ENCODE peak calls at places on chromosomes 6 and 20, in nine cellular contexts. One of them, this sample, is unnamed.
A peak's percentile ranks its signal among the peaks of the same experiment; 100 is the strongest.

GRCh38 chr6:47545223-47545622 is 67.6 kb downstream of the CD2AP start:
- DNase-seq in A549: no peak
- DNase-seq in brain microvascular endothelial cell: no peak
- DNase-seq in pancreas: no peak
- DNase-seq in H7: no peak
- DNase-seq in psoas muscle: no peak
- DNase-seq in uterus: no peak
- DNase-seq in choroid plexus epithelial cell: no peak
- DNase-seq in HAP-1: no peak
- DNase-seq in this sample: no peak

GRCh38 chr6:1554881-1555569 is 54.7 kb upstream of the FOXC1 start:
- DNase-seq in choroid plexus epithelial cell: peak; percentile 58
- DNase-seq in HAP-1: no peak
- DNase-seq in uterus: peak; percentile 76
- DNase-seq in H7: peak; percentile 63
- DNase-seq in pancreas: no peak
- DNase-seq in A549: peak; percentile 70
- DNase-seq in psoas muscle: peak; percentile 90
- DNase-seq in brain microvascular endothelial cell: peak; percentile 42
- DNase-seq in this sample: peak; percentile 80

GRCh38 chr20:30912006-30912660 is 345.3 kb upstream of the DEFB115 start:
- DNase-seq in choroid plexus epithelial cell: peak; percentile 27
- DNase-seq in H7: peak; percentile 61
- DNase-seq in HAP-1: peak; percentile 77
- DNase-seq in pancreas: no peak
- DNase-seq in psoas muscle: no peak
- DNase-seq in A549: no peak
- DNase-seq in uterus: no peak
- DNase-seq in brain microvascular endothelial cell: no peak
- DNase-seq in this sample: no peak

GRCh38 chr6:43893073-43893472 is 123.1 kb downstream of the VEGFA start:
- DNase-seq in HAP-1: no peak
- DNase-seq in A549: no peak
- DNase-seq in H7: no peak
- DNase-seq in psoas muscle: peak; percentile 26
- DNase-seq in brain microvascular endothelial cell: no peak
- DNase-seq in pancreas: no peak
- DNase-seq in uterus: no peak
- DNase-seq in choroid plexus epithelial cell: no peak
- DNase-seq in this sample: no peak

GRCh38 chr6:166803455-166803854 is 152.9 kb downstream of the RNASET2 start:
- DNase-seq in HAP-1: no peak
- DNase-seq in pancreas: no peak
- DNase-seq in H7: no peak
- DNase-seq in uterus: no peak
- DNase-seq in brain microvascular endothelial cell: no peak
- DNase-seq in psoas muscle: no peak
- DNase-seq in A549: no peak
- DNase-seq in choroid plexus epithelial cell: no peak
- DNase-seq in this sample: no peak

GRCh38 chr6:135251964-135252429 is 70.9 kb downstream of the MYB start:
- DNase-seq in uterus: no peak
- DNase-seq in psoas muscle: no peak
- DNase-seq in brain microvascular endothelial cell: peak; percentile 47
- DNase-seq in HAP-1: peak; percentile 55
- DNase-seq in H7: no peak
- DNase-seq in choroid plexus epithelial cell: peak; percentile 43
- DNase-seq in A549: no peak
- DNase-seq in pancreas: no peak
- DNase-seq in this sample: no peak

GRCh38 chr6:85744571-85744970 is 101.9 kb upstream of the SYNCRIP start:
- DNase-seq in pancreas: no peak
- DNase-seq in choroid plexus epithelial cell: no peak
- DNase-seq in H7: no peak
- DNase-seq in HAP-1: peak; percentile 17
- DNase-seq in psoas muscle: peak; percentile 16
- DNase-seq in uterus: no peak
- DNase-seq in brain microvascular endothelial cell: no peak
- DNase-seq in A549: no peak
- DNase-seq in this sample: no peak

GRCh38 chr20:38168791-38169589 is 3.9 kb upstream of the TGM2 start:
- DNase-seq in psoas muscle: peak; percentile 67
- DNase-seq in HAP-1: no peak
- DNase-seq in H7: no peak
- DNase-seq in uterus: no peak
- DNase-seq in choroid plexus epithelial cell: no peak
- DNase-seq in brain microvascular endothelial cell: no peak
- DNase-seq in pancreas: no peak
- DNase-seq in A549: peak; percentile 74
- DNase-seq in this sample: no peak

GRCh38 chr6:51541847-51542246 is 545.6 kb downstream of the PKHD1 start:
- DNase-seq in psoas muscle: no peak
- DNase-seq in HAP-1: no peak
- DNase-seq in A549: no peak
- DNase-seq in choroid plexus epithelial cell: peak; percentile 0
- DNase-seq in pancreas: no peak
- DNase-seq in H7: no peak
- DNase-seq in uterus: no peak
- DNase-seq in brain microvascular endothelial cell: no peak
- DNase-seq in this sample: no peak

GRCh38 chr20:34015401-34016335 is 22.0 kb downstream of the RALY start:
- DNase-seq in uterus: no peak
- DNase-seq in psoas muscle: no peak
- DNase-seq in A549: no peak
- DNase-seq in brain microvascular endothelial cell: no peak
- DNase-seq in pancreas: no peak
- DNase-seq in HAP-1: no peak
- DNase-seq in H7: no peak
- DNase-seq in choroid plexus epithelial cell: no peak
- DNase-seq in this sample: no peak

GRCh38 chr6:142058216-142058925 is 74.4 kb upstream of the GJE1 start:
- DNase-seq in H7: no peak
- DNase-seq in uterus: no peak
- DNase-seq in choroid plexus epithelial cell: no peak
- DNase-seq in brain microvascular endothelial cell: no peak
- DNase-seq in HAP-1: no peak
- DNase-seq in pancreas: no peak
- DNase-seq in psoas muscle: no peak
- DNase-seq in A549: no peak
- DNase-seq in this sample: no peak

GRCh38 chr20:20362774-20363435 is 5.0 kb upstream of the INSM1 start:
- DNase-seq in brain microvascular endothelial cell: no peak
- DNase-seq in HAP-1: peak; percentile 49
- DNase-seq in H7: peak; percentile 62
- DNase-seq in pancreas: no peak
- DNase-seq in psoas muscle: no peak
- DNase-seq in choroid plexus epithelial cell: no peak
- DNase-seq in uterus: no peak
- DNase-seq in A549: no peak
- DNase-seq in this sample: no peak

DNA sequence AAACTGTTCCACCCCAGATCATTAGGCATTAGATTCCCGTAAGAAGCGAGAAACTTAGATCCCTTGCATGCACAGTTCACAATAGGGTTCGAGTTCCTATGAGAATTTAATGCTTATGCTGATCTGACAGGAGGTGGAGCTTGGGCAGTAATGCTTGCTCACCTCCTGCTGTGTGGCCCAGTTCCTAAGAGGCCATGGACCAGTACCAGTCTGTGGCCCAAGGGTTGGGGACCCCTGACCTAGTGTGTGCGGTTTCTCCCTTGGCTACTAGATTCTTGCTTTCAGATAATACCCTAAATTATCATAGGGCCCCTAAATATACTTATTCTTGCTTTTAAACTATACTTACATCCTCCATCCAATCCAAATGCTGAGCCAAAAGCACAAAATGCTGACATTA is 1.9 kb upstream of the GPSM3 start:
- DNase-seq in A549: no peak
- DNase-seq in pancreas: no peak
- DNase-seq in choroid plexus epithelial cell: no peak
- DNase-seq in brain microvascular endothelial cell: no peak
- DNase-seq in HAP-1: no peak
- DNase-seq in psoas muscle: no peak
- DNase-seq in H7: no peak
- DNase-seq in uterus: no peak
- DNase-seq in this sample: no peak
- H3K4me3 ChIP-seq in A549: no peak overlapping the region
- H3K4me3 ChIP-seq in pancreas: no peak overlapping the region
- H3K4me3 ChIP-seq in choroid plexus epithelial cell: no peak overlapping the region
- H3K4me3 ChIP-seq in brain microvascular endothelial cell: no peak overlapping the region
- H3K4me3 ChIP-seq in HAP-1: no peak overlapping the region
- H3K4me3 ChIP-seq in psoas muscle: peak overlapping the region; percentile 88
- H3K4me3 ChIP-seq in H7: no peak overlapping the region
- H3K4me3 ChIP-seq in uterus: no peak overlapping the region
- H3K4me3 ChIP-seq in this sample: no peak overlapping the region

DNA sequence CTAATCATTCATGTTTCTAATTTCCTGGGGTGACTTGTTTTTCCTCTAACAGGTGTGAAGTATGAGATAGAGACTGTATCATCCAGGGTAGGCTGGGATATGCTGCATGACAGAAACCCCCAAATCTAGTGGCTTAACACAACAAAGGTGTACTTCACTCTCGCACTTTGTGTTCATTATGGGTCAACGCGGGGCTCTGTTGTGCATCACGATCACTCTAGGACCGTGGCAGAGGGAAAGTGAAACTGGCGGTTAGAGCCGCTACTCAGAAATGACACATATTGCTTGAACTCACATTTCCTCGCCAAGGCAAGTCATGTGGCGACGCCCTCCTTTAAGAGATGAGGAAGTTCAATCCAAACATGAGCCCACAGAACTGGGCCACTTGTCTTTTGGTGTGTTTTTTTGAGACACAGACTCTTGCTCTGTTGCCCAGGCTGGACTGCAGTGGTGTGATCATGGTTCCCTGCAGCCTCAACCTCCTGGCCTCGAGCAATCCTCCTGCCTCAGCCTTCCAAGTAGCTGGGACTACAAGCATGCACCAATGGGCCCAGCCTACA is 41.3 kb downstream of the PCNA start:
- DNase-seq in H7: no peak
- DNase-seq in uterus: no peak
- DNase-seq in pancreas: no peak
- DNase-seq in brain microvascular endothelial cell: peak; percentile 9
- DNase-seq in A549: peak; percentile 70
- DNase-seq in psoas muscle: peak; percentile 62
- DNase-seq in HAP-1: no peak
- DNase-seq in choroid plexus epithelial cell: peak; percentile 16
- DNase-seq in this sample: no peak
- H3K4me3 ChIP-seq in H7: no peak overlapping the region
- H3K4me3 ChIP-seq in uterus: no peak overlapping the region
- H3K4me3 ChIP-seq in pancreas: no peak overlapping the region
- H3K4me3 ChIP-seq in brain microvascular endothelial cell: no peak overlapping the region
- H3K4me3 ChIP-seq in A549: no peak overlapping the region
- H3K4me3 ChIP-seq in psoas muscle: peak overlapping the region; percentile 24
- H3K4me3 ChIP-seq in HAP-1: no peak overlapping the region
- H3K4me3 ChIP-seq in choroid plexus epithelial cell: no peak overlapping the region
- H3K4me3 ChIP-seq in this sample: peak overlapping the region; percentile 51

GRCh38 chr20:2207770-2208097 is 88.1 kb upstream of the TGM3 start:
- DNase-seq in brain microvascular endothelial cell: no peak
- DNase-seq in H7: no peak
- DNase-seq in A549: no peak
- DNase-seq in uterus: no peak
- DNase-seq in psoas muscle: no peak
- DNase-seq in HAP-1: no peak
- DNase-seq in choroid plexus epithelial cell: no peak
- DNase-seq in pancreas: no peak
- DNase-seq in this sample: no peak

GRCh38 chr20:2210646-2211556 is 84.9 kb upstream of the TGM3 start:
- DNase-seq in uterus: no peak
- DNase-seq in HAP-1: no peak
- DNase-seq in brain microvascular endothelial cell: peak; percentile 53
- DNase-seq in psoas muscle: no peak
- DNase-seq in H7: no peak
- DNase-seq in choroid plexus epithelial cell: peak; percentile 38
- DNase-seq in A549: peak; percentile 37
- DNase-seq in pancreas: no peak
- DNase-seq in this sample: peak; percentile 21

GRCh38 chr20:2206957-2207769 is 88.6 kb upstream of the TGM3 start:
- DNase-seq in HAP-1: peak; percentile 82
- DNase-seq in uterus: peak; percentile 27
- DNase-seq in A549: peak; percentile 73
- DNase-seq in pancreas: peak; percentile 93
- DNase-seq in H7: peak; percentile 96
- DNase-seq in brain microvascular endothelial cell: peak; percentile 25
- DNase-seq in choroid plexus epithelial cell: peak; percentile 54
- DNase-seq in psoas muscle: peak; percentile 84
- DNase-seq in this sample: peak; percentile 89

GRCh38 chr20:2212457-2213005 is 83.3 kb upstream of the TGM3 start:
- DNase-seq in brain microvascular endothelial cell: no peak
- DNase-seq in choroid plexus epithelial cell: no peak
- DNase-seq in psoas muscle: no peak
- DNase-seq in uterus: no peak
- DNase-seq in H7: no peak
- DNase-seq in HAP-1: no peak
- DNase-seq in pancreas: no peak
- DNase-seq in A549: no peak
- DNase-seq in this sample: no peak

DNA sequence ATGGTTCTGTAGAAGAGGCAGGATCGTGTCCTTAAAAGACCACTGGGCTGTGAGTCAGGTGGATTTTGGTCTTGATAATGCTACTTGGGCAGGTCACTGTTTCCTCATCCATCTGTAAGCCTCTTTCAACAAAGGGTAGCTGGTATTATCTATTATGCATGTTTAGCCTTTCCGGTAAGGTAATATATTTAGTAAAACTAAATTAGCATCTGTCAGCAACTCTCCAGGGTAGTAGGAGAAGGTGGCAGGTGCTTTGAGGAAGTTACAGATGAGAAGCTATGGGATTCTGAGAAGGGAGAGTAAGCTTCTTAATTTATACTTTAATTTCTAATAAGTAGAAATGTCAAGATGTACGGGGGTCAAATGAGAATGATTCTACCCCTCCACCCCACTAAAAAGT is 86.9 kb upstream of the TGM3 start:
- DNase-seq in A549: no peak
- DNase-seq in H7: no peak
- DNase-seq in psoas muscle: no peak
- DNase-seq in pancreas: no peak
- DNase-seq in choroid plexus epithelial cell: no peak
- DNase-seq in brain microvascular endothelial cell: no peak
- DNase-seq in uterus: no peak
- DNase-seq in HAP-1: no peak
- DNase-seq in this sample: no peak
- H3K4me3 ChIP-seq in A549: no peak overlapping the region
- H3K4me3 ChIP-seq in H7: no peak overlapping the region
- H3K4me3 ChIP-seq in psoas muscle: no peak overlapping the region
- H3K4me3 ChIP-seq in pancreas: no peak overlapping the region
- H3K4me3 ChIP-seq in choroid plexus epithelial cell: no peak overlapping the region
- H3K4me3 ChIP-seq in brain microvascular endothelial cell: no peak overlapping the region
- H3K4me3 ChIP-seq in uterus: no peak overlapping the region
- H3K4me3 ChIP-seq in HAP-1: no peak overlapping the region
- H3K4me3 ChIP-seq in this sample: no peak overlapping the region

DNA sequence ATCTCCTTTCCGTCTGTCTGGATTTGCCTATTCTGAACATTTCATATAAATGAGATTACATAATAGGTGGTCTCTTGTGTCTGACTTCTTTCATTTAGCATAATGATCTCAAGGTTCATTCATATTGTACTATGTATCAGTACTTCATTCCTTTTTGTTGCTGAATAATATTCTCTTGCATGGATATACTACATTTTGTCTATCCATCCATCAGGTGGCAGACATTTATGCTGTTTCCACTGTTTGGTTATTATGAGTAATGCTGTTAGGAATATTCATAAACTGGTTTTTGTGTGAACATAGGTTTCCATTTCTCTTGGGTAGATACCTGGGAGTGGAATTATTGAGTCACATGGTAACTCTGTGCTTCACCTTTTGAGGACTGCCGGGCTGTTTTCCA is 148.2 kb upstream of the PMEPA1 start:
- DNase-seq in choroid plexus epithelial cell: no peak
- DNase-seq in brain microvascular endothelial cell: no peak
- DNase-seq in psoas muscle: no peak
- DNase-seq in uterus: no peak
- DNase-seq in H7: no peak
- DNase-seq in HAP-1: no peak
- DNase-seq in A549: no peak
- DNase-seq in pancreas: no peak
- DNase-seq in this sample: no peak
- H3K4me3 ChIP-seq in choroid plexus epithelial cell: no peak overlapping the region
- H3K4me3 ChIP-seq in brain microvascular endothelial cell: no peak overlapping the region
- H3K4me3 ChIP-seq in psoas muscle: no peak overlapping the region
- H3K4me3 ChIP-seq in uterus: no peak overlapping the region
- H3K4me3 ChIP-seq in H7: no peak overlapping the region
- H3K4me3 ChIP-seq in HAP-1: no peak overlapping the region
- H3K4me3 ChIP-seq in A549: no peak overlapping the region
- H3K4me3 ChIP-seq in pancreas: no peak overlapping the region
- H3K4me3 ChIP-seq in this sample: no peak overlapping the region